ENCODE peak calls at places on chromosomes 11 and 22, in nine cellular contexts. One of them, this sample, is unnamed.

GRCh38 chr22:27405672-27406388 is 395.7 kb downstream of the MN1 start:
- DNase-seq in spleen: no peak
- DNase-seq in breast epithelium: peak
- DNase-seq in upper lobe of left lung: no peak
- DNase-seq in GM12878: no peak
- DNase-seq in SK-N-SH: peak
- DNase-seq in GM23338: peak
- DNase-seq in endothelial cell of umbilical vein: peak
- DNase-seq in HCT116: peak
- DNase-seq in this sample: peak

GRCh38 chr22:26977741-26978140 is 320.4 kb downstream of the MIAT start:
- DNase-seq in spleen: no peak
- DNase-seq in upper lobe of left lung: no peak
- DNase-seq in GM12878: no peak
- DNase-seq in SK-N-SH: no peak
- DNase-seq in HCT116: no peak
- DNase-seq in breast epithelium: no peak
- DNase-seq in GM23338: peak
- DNase-seq in endothelial cell of umbilical vein: no peak
- DNase-seq in this sample: no peak

GRCh38 chr11:71542856-71543743 is 5.1 kb upstream of the KRTAP5-9 start:
- DNase-seq in endothelial cell of umbilical vein: no peak
- DNase-seq in breast epithelium: no peak
- DNase-seq in HCT116: no peak
- DNase-seq in SK-N-SH: peak
- DNase-seq in GM12878: peak
- DNase-seq in spleen: no peak
- DNase-seq in GM23338: no peak
- DNase-seq in upper lobe of left lung: no peak
- DNase-seq in this sample: peak

GRCh38 chr22:30040499-30041055 is 39.7 kb upstream of the HORMAD2 start:
- DNase-seq in SK-N-SH: no peak
- DNase-seq in GM12878: no peak
- DNase-seq in endothelial cell of umbilical vein: no peak
- DNase-seq in GM23338: no peak
- DNase-seq in upper lobe of left lung: no peak
- DNase-seq in HCT116: no peak
- DNase-seq in breast epithelium: no peak
- DNase-seq in spleen: no peak
- DNase-seq in this sample: peak

GRCh38 chr11:44260081-44260480 is 49.9 kb downstream of the ALX4 start:
- DNase-seq in endothelial cell of umbilical vein: no peak
- DNase-seq in upper lobe of left lung: no peak
- DNase-seq in spleen: no peak
- DNase-seq in GM23338: no peak
- DNase-seq in breast epithelium: no peak
- DNase-seq in GM12878: no peak
- DNase-seq in SK-N-SH: no peak
- DNase-seq in HCT116: no peak
- DNase-seq in this sample: no peak

GRCh38 chr11:96036863-96037262 is 113.0 kb upstream of the MTMR2 start:
- DNase-seq in upper lobe of left lung: no peak
- DNase-seq in HCT116: no peak
- DNase-seq in spleen: no peak
- DNase-seq in GM23338: no peak
- DNase-seq in breast epithelium: no peak
- DNase-seq in GM12878: no peak
- DNase-seq in endothelial cell of umbilical vein: no peak
- DNase-seq in SK-N-SH: no peak
- DNase-seq in this sample: no peak

GRCh38 chr11:31676280-31676982 is 134.7 kb downstream of the PAX6 start:
- DNase-seq in HCT116: no peak
- DNase-seq in SK-N-SH: no peak
- DNase-seq in breast epithelium: no peak
- DNase-seq in GM23338: no peak
- DNase-seq in spleen: no peak
- DNase-seq in endothelial cell of umbilical vein: no peak
- DNase-seq in GM12878: no peak
- DNase-seq in upper lobe of left lung: no peak
- DNase-seq in this sample: no peak

GRCh38 chr11:96149743-96150555 is 193.0 kb downstream of the MAML2 start:
- DNase-seq in SK-N-SH: no peak
- DNase-seq in GM12878: no peak
- DNase-seq in breast epithelium: no peak
- DNase-seq in endothelial cell of umbilical vein: no peak
- DNase-seq in spleen: no peak
- DNase-seq in GM23338: no peak
- DNase-seq in HCT116: no peak
- DNase-seq in upper lobe of left lung: no peak
- DNase-seq in this sample: no peak

GRCh38 chr11:116114198-116114651 is 610.0 kb upstream of the CADM1 start:
- DNase-seq in breast epithelium: no peak
- DNase-seq in upper lobe of left lung: no peak
- DNase-seq in spleen: no peak
- DNase-seq in SK-N-SH: no peak
- DNase-seq in GM12878: no peak
- DNase-seq in GM23338: no peak
- DNase-seq in endothelial cell of umbilical vein: no peak
- DNase-seq in HCT116: no peak
- DNase-seq in this sample: no peak

GRCh38 chr11:71301858-71302533 is 49.6 kb upstream of the SHANK2 start:
- DNase-seq in spleen: peak
- DNase-seq in HCT116: no peak
- DNase-seq in GM12878: no peak
- DNase-seq in upper lobe of left lung: no peak
- DNase-seq in breast epithelium: peak
- DNase-seq in GM23338: no peak
- DNase-seq in SK-N-SH: no peak
- DNase-seq in endothelial cell of umbilical vein: no peak
- DNase-seq in this sample: no peak

GRCh38 chr11:6637871-6638270 is 17.7 kb downstream of the DCHS1 start:
- DNase-seq in GM23338: no peak
- DNase-seq in spleen: no peak
- DNase-seq in upper lobe of left lung: no peak
- DNase-seq in GM12878: no peak
- DNase-seq in SK-N-SH: no peak
- DNase-seq in endothelial cell of umbilical vein: no peak
- DNase-seq in breast epithelium: no peak
- DNase-seq in HCT116: no peak
- DNase-seq in this sample: no peak

GRCh38 chr11:46305295-46305694 is 27.8 kb downstream of the CREB3L1 start:
- DNase-seq in GM12878: no peak
- DNase-seq in HCT116: no peak
- DNase-seq in upper lobe of left lung: peak
- DNase-seq in SK-N-SH: peak
- DNase-seq in spleen: no peak
- DNase-seq in breast epithelium: no peak
- DNase-seq in GM23338: no peak
- DNase-seq in endothelial cell of umbilical vein: no peak
- DNase-seq in this sample: peak

GRCh38 chr11:57373146-57373545 is 7.8 kb downstream of the PRG3 start:
- DNase-seq in endothelial cell of umbilical vein: no peak
- DNase-seq in breast epithelium: no peak
- DNase-seq in GM12878: no peak
- DNase-seq in SK-N-SH: no peak
- DNase-seq in upper lobe of left lung: no peak
- DNase-seq in GM23338: no peak
- DNase-seq in HCT116: no peak
- DNase-seq in spleen: no peak
- DNase-seq in this sample: no peak

GRCh38 chr11:13137778-13138400 is 128.8 kb downstream of the RASSF10 start:
- DNase-seq in spleen: no peak
- DNase-seq in GM12878: no peak
- DNase-seq in HCT116: no peak
- DNase-seq in upper lobe of left lung: no peak
- DNase-seq in GM23338: no peak
- DNase-seq in endothelial cell of umbilical vein: no peak
- DNase-seq in breast epithelium: no peak
- DNase-seq in SK-N-SH: no peak
- DNase-seq in this sample: no peak

GRCh38 chr11:128786507-128786906 is 80.6 kb downstream of the KCNJ1 start:
- DNase-seq in endothelial cell of umbilical vein: no peak
- DNase-seq in SK-N-SH: no peak
- DNase-seq in GM23338: no peak
- DNase-seq in breast epithelium: no peak
- DNase-seq in spleen: no peak
- DNase-seq in upper lobe of left lung: no peak
- DNase-seq in HCT116: no peak
- DNase-seq in GM12878: no peak
- DNase-seq in this sample: no peak

GRCh38 chr22:46087816-46088277 is 62.5 kb upstream of the PPARA start:
- DNase-seq in breast epithelium: peak
- DNase-seq in GM23338: no peak
- DNase-seq in endothelial cell of umbilical vein: peak
- DNase-seq in SK-N-SH: peak
- DNase-seq in HCT116: no peak
- DNase-seq in upper lobe of left lung: peak
- DNase-seq in GM12878: no peak
- DNase-seq in spleen: peak
- DNase-seq in this sample: no peak

DNA sequence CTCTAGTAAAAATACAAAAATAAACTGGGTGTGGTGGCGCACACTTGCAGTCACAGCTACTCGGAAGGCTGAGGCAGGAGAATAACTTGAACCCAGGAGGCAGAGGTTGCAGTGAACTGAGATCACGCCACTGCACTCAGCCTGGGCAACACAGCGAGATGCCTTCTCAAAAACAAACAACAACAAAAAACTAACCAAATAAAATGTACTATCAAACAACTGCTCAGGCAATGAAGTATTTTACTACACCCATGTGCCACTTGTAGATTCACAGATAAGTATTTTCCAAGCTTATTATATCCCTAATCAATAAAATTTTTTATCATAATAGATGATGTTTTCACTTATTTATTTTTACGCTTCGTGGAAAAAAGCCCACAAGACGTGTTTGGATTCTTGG is 924 bp downstream of the C11orf65 start:
- DNase-seq in breast epithelium: no peak
- DNase-seq in upper lobe of left lung: no peak
- DNase-seq in SK-N-SH: no peak
- DNase-seq in spleen: no peak
- DNase-seq in HCT116: no peak
- DNase-seq in endothelial cell of umbilical vein: no peak
- DNase-seq in GM12878: no peak
- DNase-seq in GM23338: no peak
- DNase-seq in this sample: no peak
- H3K4me3 ChIP-seq in breast epithelium: peak
- H3K4me3 ChIP-seq in upper lobe of left lung: peak
- H3K4me3 ChIP-seq in SK-N-SH: peak
- H3K4me3 ChIP-seq in spleen: peak
- H3K4me3 ChIP-seq in HCT116: peak
- H3K4me3 ChIP-seq in endothelial cell of umbilical vein: peak
- H3K4me3 ChIP-seq in GM12878: peak
- H3K4me3 ChIP-seq in GM23338: peak
- H3K4me3 ChIP-seq in this sample: peak

DNA sequence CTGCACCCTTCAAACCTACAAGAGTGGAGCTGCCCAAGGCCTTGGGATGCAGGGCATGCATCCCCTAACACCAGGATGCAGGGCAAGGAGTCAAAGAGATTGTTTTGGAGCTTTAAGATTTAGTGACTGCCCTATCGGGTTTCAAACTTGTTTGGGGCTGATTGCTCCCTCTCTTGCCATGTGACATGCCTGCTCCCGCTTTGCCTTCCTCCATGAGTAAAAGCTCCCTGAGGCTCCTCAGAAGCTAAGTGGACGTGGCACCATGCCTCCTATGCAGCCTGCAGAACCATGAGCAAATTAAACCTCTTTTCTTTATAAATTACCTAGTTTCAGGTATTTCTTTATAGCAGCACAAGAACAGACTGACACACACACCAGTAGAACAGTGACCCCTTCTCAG is 15.8 kb upstream of the CSF2RB start:
- DNase-seq in GM23338: peak
- DNase-seq in endothelial cell of umbilical vein: no peak
- DNase-seq in spleen: no peak
- DNase-seq in SK-N-SH: no peak
- DNase-seq in upper lobe of left lung: no peak
- DNase-seq in HCT116: no peak
- DNase-seq in GM12878: no peak
- DNase-seq in breast epithelium: no peak
- DNase-seq in this sample: no peak
- TF ChIP-seq POLR2AphosphoS5 in GM23338: no peak
- TF ChIP-seq POLR2AphosphoS5 in endothelial cell of umbilical vein: no peak
- TF ChIP-seq POLR2AphosphoS5 in spleen: no peak
- TF ChIP-seq POLR2AphosphoS5 in SK-N-SH: no peak
- TF ChIP-seq POLR2AphosphoS5 in upper lobe of left lung: no peak
- TF ChIP-seq POLR2AphosphoS5 in HCT116: no peak
- TF ChIP-seq POLR2AphosphoS5 in GM12878: no peak
- TF ChIP-seq POLR2AphosphoS5 in breast epithelium: no peak
- TF ChIP-seq POLR2AphosphoS5 in this sample: no peak

GRCh38 chr11:62505112-62505783 is 41.4 kb downstream of the AHNAK start:
- DNase-seq in spleen: no peak
- DNase-seq in breast epithelium: no peak
- DNase-seq in GM23338: peak
- DNase-seq in endothelial cell of umbilical vein: no peak
- DNase-seq in HCT116: no peak
- DNase-seq in upper lobe of left lung: no peak
- DNase-seq in GM12878: no peak
- DNase-seq in SK-N-SH: no peak
- DNase-seq in this sample: no peak
- H3K4me3 ChIP-seq in spleen: no peak
- H3K4me3 ChIP-seq in breast epithelium: peak
- H3K4me3 ChIP-seq in GM23338: peak
- H3K4me3 ChIP-seq in endothelial cell of umbilical vein: no peak
- H3K4me3 ChIP-seq in HCT116: no peak
- H3K4me3 ChIP-seq in upper lobe of left lung: peak
- H3K4me3 ChIP-seq in GM12878: no peak
- H3K4me3 ChIP-seq in SK-N-SH: no peak
- H3K4me3 ChIP-seq in this sample: no peak

DNA sequence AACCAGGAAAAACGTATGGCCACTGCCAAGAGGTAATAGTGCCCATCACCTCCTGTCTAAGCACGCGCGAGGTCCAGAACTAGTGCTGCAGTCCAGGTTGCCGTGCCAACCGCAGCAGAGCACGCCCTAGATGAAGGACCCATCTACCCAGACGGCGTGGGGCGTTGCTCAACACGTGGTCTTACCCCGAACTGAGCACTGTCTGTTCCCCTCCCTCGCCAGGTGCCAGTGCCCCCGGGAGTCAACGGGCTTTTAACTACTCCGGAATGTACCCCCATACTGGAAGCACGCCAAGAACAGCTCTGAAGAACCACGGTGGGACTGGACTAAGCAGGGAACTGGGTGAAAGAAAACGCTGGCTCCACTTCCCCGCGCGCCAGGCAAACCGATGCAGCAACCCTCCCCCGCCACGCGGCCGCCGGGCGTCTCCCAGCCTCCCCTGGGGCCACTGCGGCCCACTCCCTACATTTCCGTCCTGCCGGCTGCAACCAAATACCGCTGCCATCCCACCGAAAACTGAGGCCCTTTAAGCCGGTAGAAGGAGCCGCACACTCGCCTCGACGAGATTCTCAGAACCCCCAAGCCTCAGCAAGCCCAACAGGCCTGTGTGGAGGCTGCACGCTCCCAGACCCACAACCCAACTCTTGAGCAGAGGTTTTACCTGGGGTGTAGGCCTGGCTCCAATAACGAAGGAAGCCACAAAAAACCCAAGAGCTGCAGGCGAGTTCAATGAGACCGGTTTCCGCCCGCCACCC is at the start of gene HSPA8:
- DNase-seq in spleen: peak
- DNase-seq in HCT116: no peak
- DNase-seq in SK-N-SH: peak
- DNase-seq in GM23338: peak
- DNase-seq in upper lobe of left lung: peak
- DNase-seq in GM12878: no peak
- DNase-seq in endothelial cell of umbilical vein: peak
- DNase-seq in breast epithelium: peak
- DNase-seq in this sample: peak
- TF ChIP-seq POLR2AphosphoS5 in spleen: no peak
- TF ChIP-seq POLR2AphosphoS5 in HCT116: peak
- TF ChIP-seq POLR2AphosphoS5 in SK-N-SH: peak
- TF ChIP-seq POLR2AphosphoS5 in GM23338: peak
- TF ChIP-seq POLR2AphosphoS5 in upper lobe of left lung: peak
- TF ChIP-seq POLR2AphosphoS5 in GM12878: peak
- TF ChIP-seq POLR2AphosphoS5 in endothelial cell of umbilical vein: peak
- TF ChIP-seq POLR2AphosphoS5 in breast epithelium: peak
- TF ChIP-seq POLR2AphosphoS5 in this sample: peak

This sample was measured in HL-60.